ENCODE peak calls at places on chromosomes 16 and 17, in four cellular contexts. F is GM06990, B is WERI-Rb-1, Z is transverse colon. T is an unnamed sample.

GRCh38 chr17:64507418-64507766 is 615 bp downstream of the CEP95 start:
- DNase-seq in F (no peak), Z (no peak), B (peak), T (no peak)

GRCh38 chr17:31510273-31511175 is 119.0 kb downstream of the RAB11FIP4 start:
- DNase-seq in B (no peak), F (no peak), Z (no peak), T (no peak)

GRCh38 chr17:60730273-60730672 is 52.6 kb downstream of the BCAS3 start:
- DNase-seq in Z (no peak), B (no peak), F (no peak), T (no peak)

GRCh38 chr17:19023209-19023999 is 18.8 kb upstream of the FAM83G start:
- DNase-seq in F (no peak), Z (no peak), B (no peak), T (no peak)

GRCh38 chr16:9885457-9885856 is 296.8 kb downstream of the GRIN2A start:
- DNase-seq in B (no peak), F (no peak), Z (no peak), T (no peak)

GRCh38 chr17:17812211-17813054 is 24.4 kb downstream of the SREBF1 start:
- DNase-seq in B (peak), F (peak), Z (peak), T (peak)

GRCh38 chr17:68441064-68441770 is 16.1 kb downstream of the WIPI1 start:
- DNase-seq in F (no peak), Z (no peak), B (no peak), T (no peak)

GRCh38 chr17:82703935-82704865 is 5.7 kb upstream of the RAB40B start:
- DNase-seq in B (no peak), Z (peak), F (no peak), T (no peak)

GRCh38 chr16:57284206-57284951 is at the start of gene PLLP:
- DNase-seq in B (peak), Z (peak), F (peak), T (peak)

DNA sequence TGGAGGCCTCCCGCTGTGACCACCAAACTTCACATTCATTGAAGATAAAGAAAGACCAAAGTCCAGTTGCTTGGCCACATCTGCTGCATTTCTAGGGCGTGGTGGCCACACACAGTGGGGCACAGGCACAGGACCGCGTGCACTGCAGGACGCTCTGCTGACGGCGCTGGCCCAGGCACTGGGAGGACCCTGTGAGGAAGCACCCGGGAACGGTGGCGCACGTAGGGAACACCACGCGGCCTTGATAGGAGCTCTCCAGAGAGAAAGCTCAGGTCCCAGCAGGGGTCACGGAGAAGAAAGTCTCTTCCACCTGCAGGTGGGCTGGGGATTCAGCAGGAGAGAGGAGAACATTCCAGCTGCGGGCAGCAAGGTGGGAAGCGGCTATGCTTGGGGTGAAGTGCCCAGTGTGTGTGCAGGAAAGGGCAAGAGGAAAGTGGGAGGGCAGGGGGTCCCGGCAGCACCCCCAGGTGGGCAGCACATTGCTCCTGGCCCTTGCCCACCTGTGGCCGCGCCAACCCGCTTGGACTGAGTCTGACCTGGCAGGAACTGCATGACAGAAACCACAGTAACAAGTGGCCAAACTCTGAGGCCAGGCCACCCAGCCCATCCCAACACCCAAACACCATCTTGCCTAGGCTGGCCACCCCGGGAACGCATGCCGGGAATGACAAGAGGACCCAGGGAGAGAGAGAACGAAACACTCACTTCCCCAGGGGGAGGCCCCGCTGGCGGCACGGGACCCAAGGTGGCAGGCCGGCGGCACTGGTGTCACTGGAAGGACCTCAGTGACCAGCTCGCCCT is 32.8 kb downstream of the TBC1D16 start:
- DNase-seq in B (no peak), Z (peak), F (no peak), T (no peak)
- H3K4me3 ChIP-seq in B (no peak), Z (no peak), F (no peak), T (no peak)

GRCh38 chr17:74759941-74760340 is 11.5 kb downstream of the NHERF1 start:
- DNase-seq in B (peak), F (no peak), Z (no peak), T (peak)
- H3K4me3 ChIP-seq in B (peak), F (no peak), Z (no peak), T (no peak)

GRCh38 chr16:23668225-23668624 is 10.5 kb upstream of the PLK1 start:
- DNase-seq in B (no peak), Z (no peak), F (no peak), T (no peak)
- H3K4me3 ChIP-seq in B (no peak), Z (no peak), F (no peak), T (no peak)

DNA sequence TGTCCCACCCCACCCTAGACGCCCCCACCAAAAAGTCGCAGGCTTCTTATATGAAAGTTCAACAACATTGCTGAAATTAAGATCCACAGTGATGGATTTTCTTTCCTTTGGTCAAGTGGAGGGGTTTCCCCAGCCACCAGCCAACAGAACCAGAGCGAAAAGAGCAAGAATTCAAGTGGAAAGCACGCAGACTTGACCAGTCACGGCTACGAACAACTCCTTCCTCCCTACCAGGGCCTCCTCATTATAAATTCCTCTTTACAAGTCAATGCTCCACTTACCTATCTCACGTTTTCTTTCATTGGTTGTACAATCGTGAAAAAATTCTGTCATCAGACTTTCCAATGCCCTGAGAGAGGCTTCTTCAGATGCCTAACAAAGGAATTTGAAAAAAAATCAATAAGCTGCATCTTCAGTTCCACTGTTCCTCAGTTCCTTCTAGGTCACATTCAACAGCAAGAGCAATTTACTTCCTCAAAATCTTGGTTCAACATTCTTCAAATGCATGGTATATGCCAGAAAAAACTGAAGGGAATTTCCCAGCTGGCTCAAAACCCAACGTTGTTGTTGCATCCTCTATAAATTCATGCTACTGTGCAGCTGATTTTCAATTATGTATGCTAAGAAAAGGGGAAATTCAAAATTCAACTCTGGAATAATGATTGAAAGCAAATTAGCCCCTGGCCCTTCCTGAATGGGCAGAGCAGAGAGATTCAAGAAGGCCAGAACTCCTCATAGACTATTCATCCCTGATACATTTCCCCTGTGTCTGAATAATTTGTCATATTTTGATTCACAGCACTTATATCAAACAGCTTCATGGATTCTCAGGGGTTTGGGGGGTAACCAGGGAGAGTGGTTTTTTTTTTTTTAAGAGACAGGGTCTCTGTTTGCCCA is 30.9 kb downstream of the XPO6 start:
- DNase-seq in B (no peak), F (peak), Z (no peak), T (no peak)
- H3K4me3 ChIP-seq in B (no peak), F (peak), Z (no peak), T (no peak)

GRCh38 chr17:27804113-27804512 is 3.8 kb upstream of the NOS2 start:
- DNase-seq in F (no peak), B (no peak), Z (no peak), T (peak)

GRCh38 chr17:27802962-27803680 is 2.8 kb upstream of the NOS2 start:
- DNase-seq in F (no peak), B (no peak), Z (no peak), T (no peak)

GRCh38 chr17:27800522-27800921 is at the start of gene NOS2:
- DNase-seq in F (no peak), B (peak), Z (peak), T (no peak)

GRCh38 chr17:27805520-27806146 is 5.3 kb upstream of the NOS2 start:
- DNase-seq in Z (peak), B (peak), F (peak), T (peak)

GRCh38 chr17:27802033-27802432 is 1.7 kb upstream of the NOS2 start:
- DNase-seq in Z (no peak), B (no peak), F (no peak), T (no peak)
- H3K4me3 ChIP-seq in Z (no peak), B (no peak), F (no peak), T (no peak)

GRCh38 chr16:31134091-31134571 is 1.4 kb downstream of the PRSS8 start:
- DNase-seq in Z (no peak), B (no peak), F (no peak), T (no peak)

GRCh38 chr16:31136287-31136662 is 748 bp upstream of the PRSS8 start:
- DNase-seq in Z (no peak), B (no peak), F (no peak), T (peak)

GRCh38 chr16:31132979-31133599 is 2.4 kb downstream of the PRSS8 start:
- DNase-seq in F (no peak), B (no peak), Z (no peak), T (no peak)

GRCh38 chr16:31134625-31135534 is 647 bp downstream of the PRSS8 start:
- DNase-seq in Z (peak), F (no peak), B (peak), T (peak)

DNA sequence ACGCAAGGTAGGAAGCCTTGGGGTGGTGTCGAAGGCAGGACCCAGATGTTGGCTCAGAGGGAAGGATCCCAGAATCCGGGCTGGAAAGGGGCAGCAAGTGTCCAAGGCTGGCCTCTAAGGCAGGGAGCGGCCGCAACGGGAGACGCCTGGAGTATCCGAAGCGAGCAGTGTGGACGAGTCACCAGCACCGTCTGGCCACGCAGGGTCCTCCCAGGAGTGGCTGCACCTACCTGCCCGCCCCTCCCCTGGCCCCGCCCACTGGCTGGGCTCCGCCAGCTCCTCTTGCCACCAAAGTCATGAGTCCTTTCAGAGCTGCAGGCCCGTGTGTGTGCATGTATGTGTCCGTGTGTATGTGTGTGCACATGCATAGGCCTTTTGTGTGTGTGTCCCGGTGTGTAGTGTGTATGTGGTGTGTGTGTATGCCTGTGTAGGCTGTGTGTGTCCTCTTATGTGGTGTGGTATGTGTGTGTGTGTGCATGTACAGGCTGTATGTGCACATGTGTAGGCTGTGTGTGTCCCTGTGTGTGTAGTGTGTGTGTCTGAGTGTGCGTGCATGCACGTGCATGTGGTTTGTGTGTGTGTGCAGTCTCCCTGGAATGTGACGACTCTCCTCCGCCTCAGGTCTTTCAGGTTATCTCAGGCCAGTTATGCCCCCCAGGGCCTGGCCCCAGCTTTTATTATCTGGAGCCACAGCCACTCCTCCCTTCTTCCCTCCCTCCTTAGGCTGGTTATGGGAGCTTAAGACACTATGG is at the start of gene PRSS8:
- DNase-seq in Z (peak), F (no peak), B (peak), T (peak)
- H3K4me3 ChIP-seq in Z (peak), F (no peak), B (peak), T (peak)